ENCODE peak calls at places on chromosomes 3 and 15, in six cellular contexts. One of them, this sample, is unnamed.
A peak's percentile ranks its signal among the peaks of the same experiment; 100 is the strongest.

GRCh38 chr3:72655758-72656157 is 192.5 kb downstream of the SHQ1 start:
- DNase-seq in DMS53: no peak
- DNase-seq in left kidney: no peak
- DNase-seq in EL: no peak
- DNase-seq in NCI-H2029: no peak
- DNase-seq in mucosa of gallbladder: no peak
- DNase-seq in this sample: no peak

GRCh38 chr3:71658131-71658530 is 67.1 kb downstream of the EIF4E3 start:
- DNase-seq in DMS53: no peak
- DNase-seq in left kidney: no peak
- DNase-seq in EL: peak; percentile 6
- DNase-seq in NCI-H2029: peak; percentile 83
- DNase-seq in mucosa of gallbladder: peak; percentile 83
- DNase-seq in this sample: no peak

GRCh38 chr3:100813828-100814227 is 104.5 kb downstream of the TFG start:
- DNase-seq in DMS53: no peak
- DNase-seq in left kidney: no peak
- DNase-seq in EL: peak; percentile 50
- DNase-seq in NCI-H2029: no peak
- DNase-seq in mucosa of gallbladder: no peak
- DNase-seq in this sample: no peak

GRCh38 chr3:119543147-119543546 is 16.3 kb downstream of the CD80 start:
- DNase-seq in DMS53: no peak
- DNase-seq in left kidney: no peak
- DNase-seq in EL: no peak
- DNase-seq in NCI-H2029: no peak
- DNase-seq in mucosa of gallbladder: no peak
- DNase-seq in this sample: no peak

GRCh38 chr3:28317438-28318022 is 31.0 kb upstream of the ZCWPW2 start:
- DNase-seq in DMS53: peak; percentile 57
- DNase-seq in left kidney: peak; percentile 60
- DNase-seq in EL: peak; percentile 54
- DNase-seq in NCI-H2029: peak; percentile 41
- DNase-seq in mucosa of gallbladder: peak; percentile 19
- DNase-seq in this sample: peak; percentile 25

GRCh38 chr3:17642474-17642873 is 100.0 kb downstream of the TBC1D5 start:
- DNase-seq in DMS53: no peak
- DNase-seq in left kidney: no peak
- DNase-seq in EL: no peak
- DNase-seq in NCI-H2029: no peak
- DNase-seq in mucosa of gallbladder: no peak
- DNase-seq in this sample: no peak

GRCh38 chr3:16088496-16088895 is 86.0 kb upstream of the GALNT15 start:
- DNase-seq in DMS53: no peak
- DNase-seq in left kidney: no peak
- DNase-seq in EL: no peak
- DNase-seq in NCI-H2029: no peak
- DNase-seq in mucosa of gallbladder: no peak
- DNase-seq in this sample: no peak

GRCh38 chr15:75302318-75302717 is 19.7 kb downstream of the GOLGA6D start:
- DNase-seq in DMS53: no peak
- DNase-seq in left kidney: no peak
- DNase-seq in EL: no peak
- DNase-seq in NCI-H2029: no peak
- DNase-seq in mucosa of gallbladder: no peak
- DNase-seq in this sample: no peak

GRCh38 chr3:16061491-16061890 is 113.0 kb upstream of the GALNT15 start:
- DNase-seq in DMS53: no peak
- DNase-seq in left kidney: no peak
- DNase-seq in EL: peak; percentile 36
- DNase-seq in NCI-H2029: no peak
- DNase-seq in mucosa of gallbladder: no peak
- DNase-seq in this sample: no peak

GRCh38 chr15:69610264-69610663 is 157.6 kb downstream of the RPLP1 start:
- DNase-seq in DMS53: no peak
- DNase-seq in left kidney: no peak
- DNase-seq in EL: no peak
- DNase-seq in NCI-H2029: no peak
- DNase-seq in mucosa of gallbladder: no peak
- DNase-seq in this sample: no peak

GRCh38 chr3:140288575-140288974 is 353.6 kb downstream of the CLSTN2 start:
- DNase-seq in DMS53: no peak
- DNase-seq in left kidney: no peak
- DNase-seq in EL: no peak
- DNase-seq in NCI-H2029: no peak
- DNase-seq in mucosa of gallbladder: no peak
- DNase-seq in this sample: no peak

This sample was measured in SHP77 treated with DMSO at 0.1 percent for 48 hours.